ENCODE peak calls at places on chromosomes 3 and 15, in eight cellular contexts. S, Y, O, I, G, X, R and P are unnamed samples.

GRCh38 chr3:16692486-16693378 is 87.5 kb upstream of the DAZL start:
- DNase-seq in X (no peak), O (no peak), R (no peak), S (no peak), I (no peak), G (no peak), Y (no peak), P (no peak)

GRCh38 chr3:50525987-50526386 is 22.6 kb upstream of the CACNA2D2 start:
- DNase-seq in X (peak), O (no peak), R (no peak), Y (peak), I (peak), S (no peak), G (peak), P (peak)

GRCh38 chr3:56314842-56315241 is 153.4 kb downstream of the ERC2 start:
- DNase-seq in Y (peak), O (no peak), X (no peak), S (no peak), G (no peak), I (no peak), R (no peak), P (peak)

GRCh38 chr3:21041621-21042020 is 709.4 kb downstream of the ZNF385D start:
- DNase-seq in S (no peak), O (no peak), G (no peak), X (no peak), Y (no peak), I (no peak), R (no peak), P (peak)

GRCh38 chr3:14699643-14700042 is 24.7 kb downstream of the C3orf20 start:
- DNase-seq in S (no peak), X (no peak), G (no peak), I (no peak), R (no peak), O (no peak), Y (no peak), P (no peak)

GRCh38 chr15:74381481-74381880 is 14.0 kb upstream of the CYP11A1 start:
- DNase-seq in S (no peak), R (no peak), Y (no peak), X (no peak), G (no peak), O (no peak), I (no peak), P (no peak)

GRCh38 chr3:121491683-121492082 is 54.1 kb downstream of the POLQ start:
- DNase-seq in X (no peak), Y (no peak), O (no peak), I (no peak), S (no peak), G (no peak), R (no peak), P (no peak)

GRCh38 chr3:195760345-195760983 is 39.7 kb downstream of the MUC20 start:
- DNase-seq in X (no peak), S (no peak), R (no peak), O (no peak), Y (no peak), G (peak), I (no peak), P (no peak)

GRCh38 chr15:32993285-32993684 is 201.2 kb downstream of the FMN1 start:
- DNase-seq in Y (no peak), G (no peak), I (no peak), O (no peak), S (no peak), X (no peak), R (no peak), P (peak)

GRCh38 chr3:13296662-13297061 is 123.5 kb downstream of the NUP210 start:
- DNase-seq in O (no peak), R (no peak), G (no peak), X (no peak), Y (no peak), I (no peak), S (no peak), P (no peak)

GRCh38 chr15:99928429-99928981 is 195.3 kb upstream of the LYSMD4 start:
- DNase-seq in Y (peak), R (peak), X (peak), G (peak), S (peak), I (peak), O (peak), P (peak)

DNA sequence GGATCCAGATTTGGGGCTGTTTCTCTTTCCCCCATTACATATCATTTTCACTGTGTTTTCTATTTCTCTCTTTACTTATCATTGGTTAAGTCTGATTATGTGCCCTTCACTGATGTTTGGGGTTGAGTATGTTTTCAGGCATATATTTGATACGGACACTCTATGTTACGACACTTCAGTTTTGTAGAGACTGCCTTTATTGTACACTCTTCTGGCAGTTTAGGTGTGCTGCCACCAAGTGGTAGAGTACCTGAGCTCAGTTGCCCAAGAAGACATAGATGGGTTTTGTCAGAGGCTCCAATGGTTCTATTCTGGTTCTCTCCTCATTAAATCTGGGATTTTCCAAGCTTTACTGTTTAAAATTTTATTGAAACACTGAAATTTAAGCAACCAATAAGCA is 255.0 kb upstream of the ROPN1 start:
- DNase-seq in O (peak), Y (no peak), R (no peak), X (no peak), G (peak), I (peak), S (no peak), P (peak)
- TF ChIP-seq CTCF in O (peak), Y (peak), R (peak), X (peak), G (peak), I (peak), S (peak), P (peak)

GRCh38 chr3:163626753-163627152 is 1451.5 kb downstream of the SI start:
- DNase-seq in S (no peak), O (no peak), Y (no peak), I (no peak), R (no peak), X (no peak), G (no peak), P (no peak)

DNA sequence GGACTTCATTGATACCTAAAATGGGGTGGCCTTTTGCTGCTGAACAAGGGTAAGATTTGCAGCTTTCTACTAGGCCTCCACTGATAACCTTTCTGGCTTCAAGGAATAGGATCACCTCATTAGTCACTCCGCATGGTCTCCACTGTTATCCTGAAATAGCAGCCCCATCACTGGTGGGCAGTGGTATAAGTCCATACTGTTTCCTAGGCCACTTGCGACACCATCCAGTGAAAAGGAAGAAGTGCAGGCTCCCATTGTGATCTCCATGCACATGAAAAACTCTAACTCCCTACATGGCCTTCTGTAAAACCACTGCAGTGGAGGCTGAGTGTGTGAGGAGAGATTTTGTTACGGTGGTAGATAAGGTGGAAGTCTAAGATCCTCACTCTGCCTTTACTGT is 1455.9 kb downstream of the SI start:
- DNase-seq in I (no peak), G (no peak), X (peak), R (no peak), O (peak), Y (peak), S (no peak), P (no peak)
- TF ChIP-seq CTCF in I (no peak), G (no peak), X (peak), R (no peak), O (peak), Y (peak), S (no peak), P (no peak)

DNA sequence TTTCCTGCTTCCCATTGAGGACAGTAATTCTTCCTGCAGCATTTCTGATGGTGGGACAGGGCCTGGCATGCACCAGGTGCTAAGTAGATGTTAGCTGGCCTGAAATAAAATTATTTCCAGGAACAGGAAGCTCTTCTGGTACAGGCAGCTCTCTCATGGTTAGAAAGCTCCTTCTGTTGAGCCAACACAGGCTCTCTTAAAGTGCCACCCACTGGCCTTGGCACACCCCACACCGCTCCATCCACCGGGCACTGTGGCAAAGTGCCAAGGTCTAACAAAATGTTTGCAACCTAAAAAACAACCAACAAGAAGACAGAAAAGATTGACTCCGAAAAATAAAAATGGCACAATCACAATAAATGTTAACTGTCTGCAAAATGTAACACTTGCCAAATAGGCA is 36.6 kb upstream of the ZNF710 start:
- DNase-seq in X (no peak), G (no peak), Y (no peak), I (no peak), R (no peak), O (no peak), S (no peak), P (no peak)
- TF ChIP-seq CTCF in X (no peak), G (no peak), Y (no peak), I (no peak), R (no peak), O (no peak), S (no peak), P (no peak)

DNA sequence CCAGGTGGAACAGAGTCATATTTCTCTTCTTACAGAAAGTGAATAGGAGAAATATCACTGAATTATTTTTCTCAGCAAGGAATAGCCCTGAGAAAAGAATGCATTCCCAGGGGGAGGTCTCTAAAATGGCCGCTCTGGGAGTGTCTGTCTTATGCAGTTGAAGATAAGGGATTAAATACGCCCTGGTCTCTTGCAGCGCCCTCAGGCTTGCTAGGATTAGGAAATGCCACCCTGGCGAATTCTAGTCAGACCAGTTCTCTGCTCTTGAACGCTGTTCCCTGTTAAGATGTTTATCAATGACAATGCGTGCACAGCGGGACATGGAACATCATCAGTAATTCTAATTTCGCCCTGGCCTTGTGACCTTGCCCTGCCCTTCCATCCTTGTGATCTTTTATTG is 949.0 kb upstream of the SEMA6D start:
- DNase-seq in R (no peak), S (no peak), G (no peak), I (no peak), X (no peak), O (no peak), Y (no peak), P (no peak)
- TF ChIP-seq CTCF in R (no peak), S (no peak), G (no peak), I (no peak), X (no peak), O (no peak), Y (no peak), P (no peak)

GRCh38 chr3:169243122-169243521 is 420.4 kb downstream of the MECOM start:
- DNase-seq in Y (peak), G (no peak), I (no peak), S (no peak), X (no peak), R (no peak), O (no peak), P (no peak)

GRCh38 chr3:169244119-169244864 is 419.2 kb downstream of the MECOM start:
- DNase-seq in G (no peak), S (no peak), Y (no peak), X (no peak), R (no peak), O (peak), I (no peak), P (peak)

GRCh38 chr3:169243579-169243978 is 419.9 kb downstream of the MECOM start:
- DNase-seq in R (no peak), X (no peak), O (no peak), Y (no peak), G (no peak), I (no peak), S (no peak), P (no peak)

GRCh38 chr3:169245631-169246030 is 417.9 kb downstream of the MECOM start:
- DNase-seq in X (no peak), I (no peak), S (no peak), R (no peak), G (no peak), Y (no peak), O (no peak), P (no peak)

GRCh38 chr3:169246158-169246557 is 417.4 kb downstream of the MECOM start:
- DNase-seq in G (peak), O (no peak), R (no peak), I (no peak), Y (no peak), S (no peak), X (no peak), P (no peak)
- TF ChIP-seq CTCF in G (no peak), O (no peak), R (no peak), I (no peak), Y (no peak), S (no peak), X (no peak), P (no peak)

GRCh38 chr3:42042747-42043115 is 48.4 kb upstream of the TRAK1 start:
- DNase-seq in G (no peak), O (no peak), I (no peak), Y (no peak), R (no peak), X (no peak), S (no peak), P (peak)
- TF ChIP-seq CTCF in G (no peak), O (no peak), I (no peak), Y (no peak), R (no peak), X (no peak), S (no peak), P (no peak)

GRCh38 chr15:98805434-98806274 is 157.3 kb downstream of the IGF1R start:
- DNase-seq in R (no peak), G (no peak), Y (no peak), S (no peak), X (no peak), I (no peak), O (peak), P (no peak)
- TF ChIP-seq CTCF in R (no peak), G (no peak), Y (peak), S (peak), X (peak), I (no peak), O (peak), P (no peak)

GRCh38 chr3:139677341-139678155 is at the start of gene NMNAT3:
- DNase-seq in G (peak), Y (peak), R (peak), X (peak), I (peak), O (peak), S (peak), P (peak)
- TF ChIP-seq CTCF in G (peak), Y (no peak), R (peak), X (peak), I (no peak), O (no peak), S (no peak), P (no peak)

DNA sequence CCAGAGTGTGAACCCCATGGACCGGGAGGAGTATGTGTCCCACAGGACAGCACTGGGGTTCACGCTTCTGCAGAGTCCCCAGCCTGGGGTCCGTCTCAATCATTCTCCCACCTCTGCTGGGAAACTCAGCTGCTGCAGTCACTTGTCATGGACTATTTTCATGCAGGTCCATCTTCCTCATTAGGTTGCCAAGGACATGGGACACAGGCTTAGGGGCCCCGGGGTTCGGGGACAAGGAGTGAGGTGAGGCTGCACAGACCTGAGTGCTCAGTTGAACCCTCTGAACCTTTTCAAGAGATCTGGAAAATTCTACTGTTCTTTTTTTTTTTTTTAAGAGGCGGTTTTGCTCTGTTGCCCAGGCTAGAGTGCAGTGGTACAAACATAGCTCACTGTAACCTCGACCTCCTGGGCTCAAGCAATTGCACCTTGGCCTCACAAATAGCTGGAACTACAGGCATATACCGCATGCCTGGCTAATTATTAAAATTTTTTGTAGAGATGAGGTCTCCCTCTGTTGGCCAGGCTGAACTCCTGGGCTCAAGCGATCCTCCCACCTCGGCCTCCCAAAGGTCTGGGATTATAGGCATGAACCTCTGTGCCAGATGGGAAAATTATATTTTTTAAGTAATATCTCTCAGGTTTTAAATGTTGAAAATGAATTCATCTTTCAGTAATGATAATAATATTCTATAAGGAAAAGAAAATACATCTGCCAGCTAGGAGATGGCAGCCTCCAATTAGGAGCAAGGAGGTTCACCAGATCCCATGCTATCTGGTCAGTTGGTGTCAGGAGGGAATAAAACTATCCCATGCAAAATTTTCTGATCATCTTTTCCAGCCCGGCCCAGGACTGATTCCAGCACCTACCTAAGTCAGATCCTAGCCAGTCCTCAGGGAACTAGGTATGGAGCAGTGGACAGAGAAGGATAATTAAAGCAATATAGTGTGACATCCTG is 45.2 kb downstream of the RPN1 start:
- DNase-seq in X (no peak), G (no peak), Y (no peak), I (no peak), R (no peak), S (no peak), O (no peak), P (no peak)
- TF ChIP-seq CTCF in X (no peak), G (no peak), Y (no peak), I (no peak), R (no peak), S (no peak), O (peak), P (no peak)

GRCh38 chr3:99843590-99844260 is 26.1 kb downstream of the CMSS1 start:
- DNase-seq in I (no peak), X (no peak), S (no peak), G (no peak), O (no peak), Y (no peak), R (no peak), P (peak)
- TF ChIP-seq CTCF in I (no peak), X (no peak), S (no peak), G (no peak), O (no peak), Y (no peak), R (no peak), P (no peak)